ENCODE peak calls at places on chromosome 15, in nine cellular contexts. One of them, this sample, is unnamed.

GRCh38 chr15:72117448-72117697 is 577 bp downstream of the MYO9A start:
- DNase-seq in fibroblast of villous mesenchyme: peak
- DNase-seq in AG10803: peak
- DNase-seq in ovary: peak
- DNase-seq in brain microvascular endothelial cell: peak
- DNase-seq in astrocyte of the spinal cord: peak
- DNase-seq in mammary epithelial cell: peak
- DNase-seq in AG04449: no peak
- DNase-seq in body of pancreas: peak
- DNase-seq in this sample: peak

GRCh38 chr15:27692438-27692837 is 406.7 kb downstream of the OCA2 start:
- DNase-seq in astrocyte of the spinal cord: no peak
- DNase-seq in mammary epithelial cell: no peak
- DNase-seq in fibroblast of villous mesenchyme: no peak
- DNase-seq in ovary: no peak
- DNase-seq in brain microvascular endothelial cell: no peak
- DNase-seq in body of pancreas: no peak
- DNase-seq in AG04449: no peak
- DNase-seq in AG10803: no peak
- DNase-seq in this sample: no peak

GRCh38 chr15:51888593-51889195 is 59.2 kb downstream of the TMOD3 start:
- DNase-seq in AG04449: no peak
- DNase-seq in brain microvascular endothelial cell: no peak
- DNase-seq in ovary: no peak
- DNase-seq in mammary epithelial cell: no peak
- DNase-seq in fibroblast of villous mesenchyme: peak
- DNase-seq in astrocyte of the spinal cord: no peak
- DNase-seq in body of pancreas: no peak
- DNase-seq in AG10803: peak
- DNase-seq in this sample: no peak

GRCh38 chr15:77566092-77566491 is 66.6 kb downstream of the LINGO1 start:
- DNase-seq in ovary: no peak
- DNase-seq in fibroblast of villous mesenchyme: no peak
- DNase-seq in mammary epithelial cell: no peak
- DNase-seq in AG04449: no peak
- DNase-seq in brain microvascular endothelial cell: no peak
- DNase-seq in astrocyte of the spinal cord: no peak
- DNase-seq in AG10803: no peak
- DNase-seq in body of pancreas: no peak
- DNase-seq in this sample: no peak

GRCh38 chr15:44207643-44208042 is 12.6 kb upstream of the FRMD5 start:
- DNase-seq in AG04449: peak
- DNase-seq in ovary: no peak
- DNase-seq in mammary epithelial cell: peak
- DNase-seq in astrocyte of the spinal cord: peak
- DNase-seq in AG10803: peak
- DNase-seq in fibroblast of villous mesenchyme: no peak
- DNase-seq in body of pancreas: no peak
- DNase-seq in brain microvascular endothelial cell: peak
- DNase-seq in this sample: no peak

GRCh38 chr15:101070502-101071273 is 151.5 kb downstream of the LRRK1 start:
- DNase-seq in AG10803: peak
- DNase-seq in body of pancreas: no peak
- DNase-seq in brain microvascular endothelial cell: peak
- DNase-seq in AG04449: peak
- DNase-seq in astrocyte of the spinal cord: peak
- DNase-seq in mammary epithelial cell: peak
- DNase-seq in ovary: no peak
- DNase-seq in fibroblast of villous mesenchyme: peak
- DNase-seq in this sample: no peak

GRCh38 chr15:47711654-47712053 is 5.7 kb upstream of the SEMA6D start:
- DNase-seq in AG10803: peak
- DNase-seq in astrocyte of the spinal cord: no peak
- DNase-seq in brain microvascular endothelial cell: no peak
- DNase-seq in body of pancreas: no peak
- DNase-seq in mammary epithelial cell: peak
- DNase-seq in fibroblast of villous mesenchyme: peak
- DNase-seq in AG04449: no peak
- DNase-seq in ovary: no peak
- DNase-seq in this sample: no peak

GRCh38 chr15:38683382-38684242 is 119.0 kb upstream of the RASGRP1 start:
- DNase-seq in astrocyte of the spinal cord: peak
- DNase-seq in AG10803: peak
- DNase-seq in body of pancreas: peak
- DNase-seq in AG04449: no peak
- DNase-seq in ovary: peak
- DNase-seq in fibroblast of villous mesenchyme: peak
- DNase-seq in brain microvascular endothelial cell: peak
- DNase-seq in mammary epithelial cell: peak
- DNase-seq in this sample: peak

GRCh38 chr15:77483426-77483825 is 62.7 kb downstream of the HMG20A start:
- DNase-seq in fibroblast of villous mesenchyme: no peak
- DNase-seq in ovary: no peak
- DNase-seq in mammary epithelial cell: no peak
- DNase-seq in AG04449: no peak
- DNase-seq in AG10803: no peak
- DNase-seq in astrocyte of the spinal cord: peak
- DNase-seq in body of pancreas: no peak
- DNase-seq in brain microvascular endothelial cell: no peak
- DNase-seq in this sample: no peak

GRCh38 chr15:54917312-54917711 is 279.4 kb downstream of the RSL24D1 start:
- DNase-seq in ovary: no peak
- DNase-seq in body of pancreas: no peak
- DNase-seq in astrocyte of the spinal cord: no peak
- DNase-seq in brain microvascular endothelial cell: no peak
- DNase-seq in AG10803: no peak
- DNase-seq in fibroblast of villous mesenchyme: no peak
- DNase-seq in mammary epithelial cell: no peak
- DNase-seq in AG04449: no peak
- DNase-seq in this sample: no peak

GRCh38 chr15:70723927-70724326 is 39.4 kb downstream of the UACA start:
- DNase-seq in brain microvascular endothelial cell: no peak
- DNase-seq in mammary epithelial cell: no peak
- DNase-seq in ovary: no peak
- DNase-seq in astrocyte of the spinal cord: no peak
- DNase-seq in fibroblast of villous mesenchyme: no peak
- DNase-seq in AG10803: no peak
- DNase-seq in body of pancreas: no peak
- DNase-seq in AG04449: no peak
- DNase-seq in this sample: no peak

GRCh38 chr15:48963524-48964113 is at the start of gene SHC4:
- DNase-seq in AG10803: peak
- DNase-seq in ovary: peak
- DNase-seq in mammary epithelial cell: peak
- DNase-seq in fibroblast of villous mesenchyme: peak
- DNase-seq in brain microvascular endothelial cell: peak
- DNase-seq in body of pancreas: peak
- DNase-seq in astrocyte of the spinal cord: peak
- DNase-seq in AG04449: no peak
- DNase-seq in this sample: no peak

GRCh38 chr15:39281094-39281493 is 299.8 kb upstream of the THBS1 start:
- DNase-seq in ovary: no peak
- DNase-seq in astrocyte of the spinal cord: peak
- DNase-seq in mammary epithelial cell: no peak
- DNase-seq in fibroblast of villous mesenchyme: peak
- DNase-seq in AG04449: no peak
- DNase-seq in AG10803: peak
- DNase-seq in body of pancreas: no peak
- DNase-seq in brain microvascular endothelial cell: peak
- DNase-seq in this sample: no peak

GRCh38 chr15:63985221-63986184 is 60.8 kb downstream of the DAPK2 start:
- DNase-seq in brain microvascular endothelial cell: no peak
- DNase-seq in astrocyte of the spinal cord: no peak
- DNase-seq in mammary epithelial cell: no peak
- DNase-seq in AG04449: no peak
- DNase-seq in body of pancreas: peak
- DNase-seq in AG10803: peak
- DNase-seq in ovary: peak
- DNase-seq in fibroblast of villous mesenchyme: no peak
- DNase-seq in this sample: no peak

DNA sequence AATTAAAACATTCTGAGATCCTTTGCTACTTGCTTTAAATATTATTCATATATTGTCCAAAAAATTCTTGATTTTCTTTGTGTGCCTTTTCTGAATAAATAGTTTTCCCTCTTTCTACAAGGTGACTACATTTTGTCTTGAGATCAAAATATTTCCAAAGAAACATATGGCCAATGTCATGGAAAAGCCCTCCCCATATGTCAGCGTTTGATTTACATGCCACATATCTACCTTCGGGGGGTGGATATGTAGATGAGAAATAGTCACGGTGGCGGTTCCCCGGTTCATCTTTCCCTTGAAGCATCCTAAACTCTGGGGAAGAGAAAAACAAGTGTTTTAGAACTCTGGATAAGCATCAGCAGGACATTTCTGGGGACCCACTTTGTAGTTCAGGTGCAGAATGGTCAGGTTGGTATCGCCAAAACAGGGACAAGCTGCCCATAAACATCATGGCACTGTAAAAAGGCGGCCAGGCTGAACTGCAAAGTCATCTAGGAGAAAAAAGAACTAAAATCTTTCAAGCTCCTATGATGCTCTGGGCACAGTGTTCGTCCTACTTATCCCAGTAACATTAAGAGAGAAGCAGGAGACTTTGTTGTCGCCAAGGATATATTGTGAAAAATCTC is 91.5 kb downstream of the MEX3B start:
- DNase-seq in mammary epithelial cell: no peak
- DNase-seq in fibroblast of villous mesenchyme: no peak
- DNase-seq in AG10803: no peak
- DNase-seq in body of pancreas: no peak
- DNase-seq in brain microvascular endothelial cell: no peak
- DNase-seq in ovary: no peak
- DNase-seq in AG04449: no peak
- DNase-seq in astrocyte of the spinal cord: no peak
- DNase-seq in this sample: no peak
- TF ChIP-seq CTCF in mammary epithelial cell: no peak
- TF ChIP-seq CTCF in fibroblast of villous mesenchyme: no peak
- TF ChIP-seq CTCF in AG10803: no peak
- TF ChIP-seq CTCF in body of pancreas: no peak
- TF ChIP-seq CTCF in brain microvascular endothelial cell: no peak
- TF ChIP-seq CTCF in ovary: no peak
- TF ChIP-seq CTCF in AG04449: no peak
- TF ChIP-seq CTCF in astrocyte of the spinal cord: no peak
- TF ChIP-seq CTCF in this sample: no peak

GRCh38 chr15:79883579-79884203 is 13.1 kb downstream of the MTHFS start:
- DNase-seq in brain microvascular endothelial cell: no peak
- DNase-seq in mammary epithelial cell: no peak
- DNase-seq in ovary: no peak
- DNase-seq in fibroblast of villous mesenchyme: no peak
- DNase-seq in AG10803: no peak
- DNase-seq in astrocyte of the spinal cord: no peak
- DNase-seq in body of pancreas: no peak
- DNase-seq in AG04449: no peak
- DNase-seq in this sample: no peak
- TF ChIP-seq CTCF in brain microvascular endothelial cell: no peak
- TF ChIP-seq CTCF in mammary epithelial cell: no peak
- TF ChIP-seq CTCF in ovary: no peak
- TF ChIP-seq CTCF in fibroblast of villous mesenchyme: no peak
- TF ChIP-seq CTCF in AG10803: no peak
- TF ChIP-seq CTCF in astrocyte of the spinal cord: no peak
- TF ChIP-seq CTCF in body of pancreas: no peak
- TF ChIP-seq CTCF in AG04449: no peak
- TF ChIP-seq CTCF in this sample: no peak

GRCh38 chr15:94246016-94246415 is 14.7 kb downstream of the MCTP2 start:
- DNase-seq in AG10803: no peak
- DNase-seq in mammary epithelial cell: no peak
- DNase-seq in astrocyte of the spinal cord: no peak
- DNase-seq in AG04449: no peak
- DNase-seq in ovary: no peak
- DNase-seq in body of pancreas: no peak
- DNase-seq in brain microvascular endothelial cell: no peak
- DNase-seq in fibroblast of villous mesenchyme: no peak
- DNase-seq in this sample: no peak
- TF ChIP-seq CTCF in AG10803: no peak
- TF ChIP-seq CTCF in mammary epithelial cell: no peak
- TF ChIP-seq CTCF in astrocyte of the spinal cord: no peak
- TF ChIP-seq CTCF in AG04449: no peak
- TF ChIP-seq CTCF in ovary: no peak
- TF ChIP-seq CTCF in body of pancreas: no peak
- TF ChIP-seq CTCF in brain microvascular endothelial cell: no peak
- TF ChIP-seq CTCF in fibroblast of villous mesenchyme: no peak
- TF ChIP-seq CTCF in this sample: no peak

DNA sequence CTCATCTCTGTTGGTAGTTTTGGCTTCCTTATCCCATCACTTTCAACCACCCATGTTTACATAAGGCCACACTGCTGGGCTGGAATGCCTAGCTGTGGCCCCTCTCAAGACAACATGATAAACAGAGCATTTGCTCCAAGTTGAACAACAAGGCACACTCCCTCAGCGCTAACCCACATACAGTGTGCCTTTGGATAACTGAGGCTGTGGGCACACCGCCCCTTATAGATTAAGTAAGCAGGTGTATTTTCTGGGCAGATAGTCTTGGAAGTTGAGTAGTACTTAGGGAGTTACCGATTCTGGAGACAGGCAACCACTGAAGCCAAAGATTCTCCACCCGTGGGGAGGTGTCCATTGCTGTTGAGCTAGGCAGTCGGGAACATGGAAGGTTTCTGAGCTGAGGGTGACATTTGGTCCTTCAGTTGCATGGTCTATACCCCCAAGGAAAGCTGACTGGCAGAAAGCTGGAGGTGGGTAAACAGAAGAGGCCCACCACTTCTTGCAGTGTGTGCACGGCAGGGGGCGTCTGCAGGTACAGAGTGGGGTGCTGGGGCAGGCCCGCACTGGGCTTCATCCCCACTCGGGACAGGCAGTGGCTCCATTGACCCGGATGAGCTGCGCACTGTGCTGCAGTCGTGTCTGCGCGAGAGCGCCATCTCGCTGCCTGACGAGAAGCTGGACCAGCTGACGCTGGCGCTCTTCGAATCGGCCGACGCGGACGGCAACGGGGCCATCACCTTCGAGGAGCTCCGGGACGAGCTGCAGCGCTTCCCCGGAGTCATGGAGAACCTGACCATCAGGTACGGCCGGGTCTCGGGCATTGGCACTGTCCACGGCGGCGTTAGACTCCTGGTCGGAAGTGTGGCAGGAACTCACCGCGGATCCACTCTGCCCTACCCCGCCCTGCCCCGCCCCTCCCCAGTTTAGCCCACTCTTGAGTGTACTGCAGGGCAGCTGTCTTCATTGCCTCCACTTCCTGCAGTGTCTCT is 16.8 kb downstream of the NOX5 start:
- DNase-seq in AG04449: no peak
- DNase-seq in mammary epithelial cell: no peak
- DNase-seq in AG10803: peak
- DNase-seq in fibroblast of villous mesenchyme: peak
- DNase-seq in astrocyte of the spinal cord: peak
- DNase-seq in body of pancreas: peak
- DNase-seq in ovary: no peak
- DNase-seq in brain microvascular endothelial cell: peak
- DNase-seq in this sample: peak
- TF ChIP-seq CTCF in AG04449: peak
- TF ChIP-seq CTCF in mammary epithelial cell: peak
- TF ChIP-seq CTCF in AG10803: peak
- TF ChIP-seq CTCF in fibroblast of villous mesenchyme: peak
- TF ChIP-seq CTCF in astrocyte of the spinal cord: peak
- TF ChIP-seq CTCF in body of pancreas: peak
- TF ChIP-seq CTCF in ovary: no peak
- TF ChIP-seq CTCF in brain microvascular endothelial cell: peak
- TF ChIP-seq CTCF in this sample: peak

GRCh38 chr15:42101861-42102260 is 7.5 kb upstream of the PLA2G4D start:
- DNase-seq in mammary epithelial cell: no peak
- DNase-seq in fibroblast of villous mesenchyme: no peak
- DNase-seq in astrocyte of the spinal cord: peak
- DNase-seq in ovary: no peak
- DNase-seq in brain microvascular endothelial cell: peak
- DNase-seq in body of pancreas: no peak
- DNase-seq in AG04449: peak
- DNase-seq in AG10803: peak
- DNase-seq in this sample: no peak
- TF ChIP-seq CTCF in mammary epithelial cell: no peak
- TF ChIP-seq CTCF in fibroblast of villous mesenchyme: no peak
- TF ChIP-seq CTCF in astrocyte of the spinal cord: no peak
- TF ChIP-seq CTCF in ovary: no peak
- TF ChIP-seq CTCF in brain microvascular endothelial cell: no peak
- TF ChIP-seq CTCF in body of pancreas: no peak
- TF ChIP-seq CTCF in AG04449: no peak
- TF ChIP-seq CTCF in AG10803: no peak
- TF ChIP-seq CTCF in this sample: no peak

This sample was measured in progenitor cell of endocrine pancreas.